ENCODE peak calls at places on chromosomes 12 and 14, in six cellular contexts. One of them, this sample, is unnamed.

GRCh38 chr12:113221997-113222729 is 899 bp downstream of the TPCN1 start:
- DNase-seq in fibroblast of lung: no peak
- DNase-seq in MM.1S: no peak
- DNase-seq in HCT116: no peak
- DNase-seq in Karpas-422: peak
- DNase-seq in IMR-90: no peak
- DNase-seq in this sample: peak

GRCh38 chr12:51388066-51388799 is 3.0 kb downstream of the GALNT6 start:
- DNase-seq in fibroblast of lung: peak
- DNase-seq in Karpas-422: no peak
- DNase-seq in HCT116: no peak
- DNase-seq in IMR-90: peak
- DNase-seq in MM.1S: no peak
- DNase-seq in this sample: no peak

GRCh38 chr14:104694991-104695659 is 5.7 kb downstream of the INF2 start:
- DNase-seq in fibroblast of lung: no peak
- DNase-seq in IMR-90: no peak
- DNase-seq in MM.1S: no peak
- DNase-seq in Karpas-422: no peak
- DNase-seq in HCT116: no peak
- DNase-seq in this sample: no peak

GRCh38 chr12:5335059-5335458 is 96.8 kb upstream of the NTF3 start:
- DNase-seq in HCT116: no peak
- DNase-seq in IMR-90: peak
- DNase-seq in MM.1S: no peak
- DNase-seq in Karpas-422: no peak
- DNase-seq in fibroblast of lung: no peak
- DNase-seq in this sample: no peak

GRCh38 chr12:4211372-4211771 is 62.2 kb upstream of the CCND2 start:
- DNase-seq in IMR-90: no peak
- DNase-seq in MM.1S: no peak
- DNase-seq in HCT116: no peak
- DNase-seq in Karpas-422: no peak
- DNase-seq in fibroblast of lung: no peak
- DNase-seq in this sample: no peak

GRCh38 chr12:51391047-51391837 is at the start of gene GALNT6:
- DNase-seq in fibroblast of lung: no peak
- DNase-seq in IMR-90: no peak
- DNase-seq in MM.1S: peak
- DNase-seq in HCT116: no peak
- DNase-seq in Karpas-422: peak
- DNase-seq in this sample: peak

GRCh38 chr12:674272-674781 is 11.1 kb upstream of the NINJ2 start:
- DNase-seq in IMR-90: peak
- DNase-seq in Karpas-422: peak
- DNase-seq in HCT116: no peak
- DNase-seq in fibroblast of lung: no peak
- DNase-seq in MM.1S: peak
- DNase-seq in this sample: peak

GRCh38 chr12:54830199-54830598 is 24.1 kb upstream of the MUCL1 start:
- DNase-seq in MM.1S: no peak
- DNase-seq in fibroblast of lung: no peak
- DNase-seq in Karpas-422: no peak
- DNase-seq in HCT116: no peak
- DNase-seq in IMR-90: no peak
- DNase-seq in this sample: no peak

GRCh38 chr12:48671231-48671856 is 10.7 kb downstream of the KANSL2 start:
- DNase-seq in IMR-90: peak
- DNase-seq in MM.1S: no peak
- DNase-seq in HCT116: no peak
- DNase-seq in Karpas-422: no peak
- DNase-seq in fibroblast of lung: no peak
- DNase-seq in this sample: no peak

GRCh38 chr14:59337151-59337611 is 128.0 kb downstream of the GPR135 start:
- DNase-seq in fibroblast of lung: peak
- DNase-seq in IMR-90: no peak
- DNase-seq in MM.1S: no peak
- DNase-seq in Karpas-422: no peak
- DNase-seq in HCT116: no peak
- DNase-seq in this sample: no peak

GRCh38 chr12:63420206-63420644 is 248.1 kb downstream of the DPY19L2 start:
- DNase-seq in IMR-90: peak
- DNase-seq in Karpas-422: peak
- DNase-seq in fibroblast of lung: peak
- DNase-seq in MM.1S: peak
- DNase-seq in HCT116: peak
- DNase-seq in this sample: peak

DNA sequence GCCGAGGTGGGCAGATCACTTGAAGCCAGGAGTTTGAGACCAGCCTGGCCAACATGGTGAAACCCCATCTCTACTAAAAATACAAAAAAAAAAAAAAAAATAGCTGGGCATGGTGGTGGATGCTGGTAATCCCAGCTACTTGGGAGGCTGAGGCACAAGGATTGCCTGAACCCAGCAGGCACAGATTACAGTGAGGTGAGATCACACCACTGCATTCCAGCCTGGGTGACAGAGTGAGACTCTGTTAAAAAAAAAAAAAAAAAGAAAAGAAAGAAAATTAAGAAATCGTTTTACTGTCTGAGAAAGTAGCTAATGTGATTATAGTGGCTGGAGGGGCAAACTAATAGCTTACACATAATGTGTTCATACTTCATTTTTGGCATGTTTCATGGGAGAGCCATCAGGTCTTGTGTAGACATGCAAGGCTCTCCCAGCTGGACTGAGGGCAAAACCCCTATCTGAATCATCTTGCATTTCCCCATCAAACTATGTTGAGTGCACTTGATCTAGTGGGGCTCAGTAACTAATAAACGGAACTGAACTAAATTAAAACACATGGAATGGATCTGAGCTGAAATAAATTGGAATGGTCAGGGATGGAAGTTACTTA is 16.2 kb downstream of the KIF21A start:
- DNase-seq in MM.1S: no peak
- DNase-seq in fibroblast of lung: peak
- DNase-seq in HCT116: no peak
- DNase-seq in IMR-90: no peak
- DNase-seq in Karpas-422: no peak
- DNase-seq in this sample: no peak
- H2AFZ ChIP-seq in MM.1S: no peak
- H2AFZ ChIP-seq in fibroblast of lung: no peak
- H2AFZ ChIP-seq in HCT116: no peak
- H2AFZ ChIP-seq in IMR-90: no peak
- H2AFZ ChIP-seq in Karpas-422: no peak
- H2AFZ ChIP-seq in this sample: no peak

GRCh38 chr14:64092940-64093339 is 201.2 kb downstream of the ESR2 start:
- DNase-seq in Karpas-422: no peak
- DNase-seq in fibroblast of lung: no peak
- DNase-seq in MM.1S: no peak
- DNase-seq in IMR-90: no peak
- DNase-seq in HCT116: no peak
- DNase-seq in this sample: no peak

GRCh38 chr14:64095620-64096019 is 198.6 kb downstream of the ESR2 start:
- DNase-seq in MM.1S: no peak
- DNase-seq in HCT116: no peak
- DNase-seq in Karpas-422: no peak
- DNase-seq in IMR-90: peak
- DNase-seq in fibroblast of lung: peak
- DNase-seq in this sample: no peak

GRCh38 chr14:64092338-64092737 is 201.8 kb downstream of the ESR2 start:
- DNase-seq in IMR-90: no peak
- DNase-seq in HCT116: no peak
- DNase-seq in fibroblast of lung: no peak
- DNase-seq in Karpas-422: no peak
- DNase-seq in MM.1S: no peak
- DNase-seq in this sample: no peak

DNA sequence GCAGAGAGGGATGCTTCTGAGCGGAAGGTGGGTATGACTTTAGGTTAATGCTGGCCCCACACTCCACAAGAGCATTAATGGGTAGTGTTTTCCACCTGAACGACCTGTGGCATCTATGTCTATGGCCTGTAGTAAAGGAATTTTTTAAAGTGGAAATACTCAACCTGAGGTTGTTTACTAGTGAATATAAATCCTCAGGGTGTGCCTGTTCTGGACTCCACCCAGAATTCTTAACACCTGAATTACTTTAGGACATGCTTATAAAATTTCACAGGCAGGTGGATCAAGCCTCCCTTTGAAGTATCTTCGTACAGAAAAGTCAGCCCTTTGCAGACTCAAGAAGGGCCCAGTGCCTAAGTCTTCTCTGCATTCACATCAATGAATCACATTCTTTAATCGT is 196.1 kb downstream of the ESR2 start:
- DNase-seq in MM.1S: no peak
- DNase-seq in IMR-90: no peak
- DNase-seq in HCT116: no peak
- DNase-seq in Karpas-422: no peak
- DNase-seq in fibroblast of lung: no peak
- DNase-seq in this sample: no peak
- H2AFZ ChIP-seq in MM.1S: no peak
- H2AFZ ChIP-seq in IMR-90: no peak
- H2AFZ ChIP-seq in HCT116: no peak
- H2AFZ ChIP-seq in Karpas-422: no peak
- H2AFZ ChIP-seq in fibroblast of lung: no peak
- H2AFZ ChIP-seq in this sample: no peak

GRCh38 chr14:21168055-21168454 is 12.2 kb upstream of the OR5AU1 start:
- DNase-seq in fibroblast of lung: no peak
- DNase-seq in IMR-90: peak
- DNase-seq in Karpas-422: no peak
- DNase-seq in MM.1S: no peak
- DNase-seq in HCT116: no peak
- DNase-seq in this sample: no peak

GRCh38 chr14:21169587-21169986 is 13.7 kb upstream of the OR5AU1 start:
- DNase-seq in MM.1S: no peak
- DNase-seq in HCT116: no peak
- DNase-seq in fibroblast of lung: no peak
- DNase-seq in Karpas-422: no peak
- DNase-seq in IMR-90: no peak
- DNase-seq in this sample: no peak

GRCh38 chr14:21171128-21171527 is 15.3 kb upstream of the OR5AU1 start:
- DNase-seq in MM.1S: no peak
- DNase-seq in HCT116: no peak
- DNase-seq in IMR-90: no peak
- DNase-seq in Karpas-422: no peak
- DNase-seq in fibroblast of lung: no peak
- DNase-seq in this sample: no peak
- H2AFZ ChIP-seq in MM.1S: no peak
- H2AFZ ChIP-seq in HCT116: no peak
- H2AFZ ChIP-seq in IMR-90: no peak
- H2AFZ ChIP-seq in Karpas-422: no peak
- H2AFZ ChIP-seq in fibroblast of lung: no peak
- H2AFZ ChIP-seq in this sample: no peak

GRCh38 chr12:62113366-62114011 is 146.7 kb upstream of the USP15 start:
- DNase-seq in IMR-90: no peak
- DNase-seq in HCT116: no peak
- DNase-seq in Karpas-422: no peak
- DNase-seq in MM.1S: no peak
- DNase-seq in fibroblast of lung: no peak
- DNase-seq in this sample: no peak
- H2AFZ ChIP-seq in IMR-90: no peak
- H2AFZ ChIP-seq in HCT116: no peak
- H2AFZ ChIP-seq in Karpas-422: no peak
- H2AFZ ChIP-seq in MM.1S: no peak
- H2AFZ ChIP-seq in fibroblast of lung: no peak
- H2AFZ ChIP-seq in this sample: no peak

This sample was measured in OCI-LY7.